ENCODE peak calls at places on chromosome 1, in six cellular contexts. J is left colon; B is CD4-positive, CD25-positive, alpha-beta regulatory T cell; M is CD4-positive, alpha-beta memory T cell; R is CD8-positive, alpha-beta memory T cell; I is fibroblast of mammary gland. O is an unnamed sample.

GRCh38 chr1:91851130-91852010 is 34.6 kb downstream of the TGFBR3 start:
- DNase-seq in B (no peak), J (peak), I (peak), R (no peak), M (no peak), O (peak)

GRCh38 chr1:46983416-46983815 is 40.1 kb upstream of the CYP4X1 start:
- DNase-seq in I (no peak), B (no peak), J (no peak), M (no peak), R (no peak), O (no peak)

GRCh38 chr1:22207605-22208264 is 64.8 kb upstream of the WNT4 start:
- DNase-seq in I (no peak), M (no peak), R (no peak), B (no peak), J (peak), O (no peak)

GRCh38 chr1:8351693-8352470 is 34.0 kb downstream of the SLC45A1 start:
- DNase-seq in B (no peak), J (peak), R (no peak), I (no peak), M (peak), O (peak)

GRCh38 chr1:115507256-115507589 is 134.5 kb upstream of the VANGL1 start:
- DNase-seq in M (no peak), B (no peak), I (peak), R (no peak), J (no peak), O (peak)

GRCh38 chr1:204370176-204370575 is 10.4 kb upstream of the PLEKHA6 start:
- DNase-seq in R (no peak), J (no peak), M (no peak), I (no peak), B (no peak), O (no peak)

GRCh38 chr1:192939440-192939839 is 119.7 kb downstream of the UCHL5 start:
- DNase-seq in M (no peak), I (no peak), R (no peak), B (no peak), J (no peak), O (no peak)

GRCh38 chr1:29538586-29538985 is 302.3 kb downstream of the PTPRU start:
- DNase-seq in I (no peak), J (no peak), R (no peak), M (no peak), B (no peak), O (no peak)

GRCh38 chr1:154327466-154328317 is 2.4 kb downstream of the ATP8B2 start:
- DNase-seq in R (peak), J (no peak), B (peak), M (peak), I (no peak), O (no peak)

GRCh38 chr1:77416692-77417450 is 135.1 kb downstream of the AK5 start:
- DNase-seq in R (no peak), J (no peak), B (no peak), I (peak), M (no peak), O (peak)

GRCh38 chr1:53110370-53111072 is 31.9 kb downstream of the SLC1A7 start:
- DNase-seq in I (peak), B (no peak), R (no peak), J (no peak), M (no peak), O (peak)

GRCh38 chr1:100622506-100622905 is 84.6 kb downstream of the GPR88 start:
- DNase-seq in M (no peak), J (no peak), I (no peak), B (no peak), R (no peak), O (no peak)

GRCh38 chr1:22163137-22163536 is 20.2 kb upstream of the WNT4 start:
- DNase-seq in B (no peak), R (no peak), I (no peak), M (no peak), J (no peak), O (no peak)

GRCh38 chr1:64894438-64895196 is 71.7 kb downstream of the JAK1 start:
- DNase-seq in I (no peak), M (no peak), B (no peak), J (no peak), R (no peak), O (no peak)

GRCh38 chr1:54987830-54988705 is 7.6 kb downstream of the TMEM61 start:
- DNase-seq in M (no peak), I (peak), J (no peak), B (no peak), R (no peak), O (peak)

GRCh38 chr1:201628490-201628889 is 89.6 kb downstream of the NAV1 start:
- DNase-seq in M (no peak), J (no peak), R (no peak), I (no peak), B (no peak), O (no peak)

GRCh38 chr1:10283318-10283984 is 73.1 kb downstream of the KIF1B start:
- DNase-seq in J (no peak), R (no peak), I (no peak), B (no peak), M (no peak), O (no peak)

GRCh38 chr1:39859859-39860812 is 23.2 kb downstream of the TRIT1 start:
- DNase-seq in B (no peak), R (no peak), I (no peak), M (no peak), J (no peak), O (no peak)

GRCh38 chr1:150976401-150976821 is 1.8 kb upstream of the CERS2 start:
- DNase-seq in I (no peak), M (no peak), R (no peak), J (no peak), B (no peak), O (no peak)

O was measured in EL.